ENCODE peak calls at places on chromosome 19, in four cellular contexts. U is heart left ventricle, G is right atrium auricular region, Y is astrocyte of the cerebellum. M is an unnamed sample.

GRCh38 chr19:6362351-6362801 is 1.0 kb downstream of the CLPP start:
- DNase-seq in U (no peak), G (no peak), Y (no peak), M (no peak)

GRCh38 chr19:10193666-10194499 is 870 bp downstream of the DNMT1 start:
- DNase-seq in U (peak), G (peak), Y (no peak), M (no peak)

GRCh38 chr19:16157601-16158000 is 14.1 kb downstream of the HSH2D start:
- DNase-seq in U (no peak), G (no peak), Y (no peak), M (no peak)

GRCh38 chr19:46859637-46860124 is 1.1 kb upstream of the ARHGAP35 start:
- DNase-seq in U (peak), G (no peak), Y (no peak), M (peak)

GRCh38 chr19:11848594-11849263 is at the start of gene ZNF439:
- DNase-seq in U (peak), G (peak), Y (peak), M (no peak)

GRCh38 chr19:10884273-10884672 is 12.9 kb downstream of the CARM1 start:
- DNase-seq in U (no peak), G (no peak), Y (no peak), M (peak)

GRCh38 chr19:37991841-37992248 is 84.8 kb downstream of the SIPA1L3 start:
- DNase-seq in U (no peak), G (no peak), Y (no peak), M (no peak)

GRCh38 chr19:46970815-46971214 is 48.8 kb upstream of the NPAS1 start:
- DNase-seq in U (peak), G (no peak), Y (no peak), M (no peak)

GRCh38 chr19:11483176-11484111 is 2.6 kb upstream of the ELAVL3 start:
- DNase-seq in U (no peak), G (no peak), Y (no peak), M (no peak)

GRCh38 chr19:58279925-58280316 is 1.2 kb downstream of the ZNF8 start:
- DNase-seq in U (no peak), G (no peak), Y (no peak), M (no peak)

GRCh38 chr19:5967994-5968430 is 9.9 kb downstream of the RANBP3 start:
- DNase-seq in U (no peak), G (no peak), Y (peak), M (peak)

GRCh38 chr19:41112728-41113290 is 1.4 kb upstream of the CYP2F1 start:
- DNase-seq in U (no peak), G (no peak), Y (no peak), M (no peak)

GRCh38 chr19:40759352-40759751 is 8.3 kb downstream of the SNRPA start:
- DNase-seq in U (no peak), G (no peak), Y (no peak), M (no peak)

GRCh38 chr19:19538077-19538764 is at the start of gene CILP2:
- DNase-seq in U (no peak), G (no peak), Y (no peak), M (no peak)

GRCh38 chr19:13005861-13006370 is 10.6 kb downstream of the NFIX start:
- DNase-seq in U (no peak), G (no peak), Y (no peak), M (no peak)

GRCh38 chr19:45130888-45131615 is 29.7 kb downstream of the NKPD1 start:
- DNase-seq in U (no peak), G (no peak), Y (no peak), M (no peak)

DNA sequence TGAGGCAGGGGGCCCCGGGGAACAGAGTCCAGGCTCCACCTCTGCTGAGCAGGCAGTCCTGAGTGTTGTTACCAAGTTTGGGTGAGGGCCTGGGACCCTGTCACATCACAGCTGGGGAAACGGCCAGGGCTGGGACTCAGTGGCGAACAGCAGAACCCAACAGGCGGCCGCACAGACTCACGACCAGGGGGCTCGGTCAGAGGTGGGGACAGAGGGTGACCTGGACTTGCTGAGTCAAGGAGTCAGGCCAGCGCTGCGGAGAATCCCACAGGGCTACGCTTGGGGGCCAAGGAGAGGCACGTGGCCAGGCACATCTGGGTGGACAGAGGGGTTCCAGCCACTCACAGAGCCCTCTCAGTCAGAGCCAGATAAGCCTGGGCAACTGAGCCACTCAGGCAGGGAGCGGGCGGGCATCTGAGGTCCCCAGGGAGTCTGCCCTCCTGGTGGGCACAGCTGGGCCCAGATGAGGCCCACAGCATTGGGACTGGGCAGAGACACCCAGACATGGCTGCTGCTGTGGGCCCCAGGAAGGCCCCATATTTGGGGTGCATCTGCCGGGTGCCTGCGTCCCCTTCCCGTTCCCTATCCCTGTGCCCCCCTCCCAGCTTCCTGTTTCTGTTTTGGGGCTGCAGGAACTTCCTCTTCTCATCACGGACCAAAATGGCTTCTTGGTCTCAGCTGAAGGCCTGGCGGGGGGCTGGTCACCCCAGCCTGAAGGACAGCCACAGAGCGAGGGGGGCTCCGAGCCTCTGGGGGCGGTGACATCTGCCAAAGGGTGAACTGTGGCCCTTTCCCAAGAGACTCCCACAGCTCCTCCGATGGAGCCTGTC is 34.0 kb downstream of the CEBPA start:
- DNase-seq in U (no peak), G (no peak), Y (no peak), M (no peak)
- H3K4me3 ChIP-seq in U (no peak), G (no peak), Y (no peak), M (no peak)

DNA sequence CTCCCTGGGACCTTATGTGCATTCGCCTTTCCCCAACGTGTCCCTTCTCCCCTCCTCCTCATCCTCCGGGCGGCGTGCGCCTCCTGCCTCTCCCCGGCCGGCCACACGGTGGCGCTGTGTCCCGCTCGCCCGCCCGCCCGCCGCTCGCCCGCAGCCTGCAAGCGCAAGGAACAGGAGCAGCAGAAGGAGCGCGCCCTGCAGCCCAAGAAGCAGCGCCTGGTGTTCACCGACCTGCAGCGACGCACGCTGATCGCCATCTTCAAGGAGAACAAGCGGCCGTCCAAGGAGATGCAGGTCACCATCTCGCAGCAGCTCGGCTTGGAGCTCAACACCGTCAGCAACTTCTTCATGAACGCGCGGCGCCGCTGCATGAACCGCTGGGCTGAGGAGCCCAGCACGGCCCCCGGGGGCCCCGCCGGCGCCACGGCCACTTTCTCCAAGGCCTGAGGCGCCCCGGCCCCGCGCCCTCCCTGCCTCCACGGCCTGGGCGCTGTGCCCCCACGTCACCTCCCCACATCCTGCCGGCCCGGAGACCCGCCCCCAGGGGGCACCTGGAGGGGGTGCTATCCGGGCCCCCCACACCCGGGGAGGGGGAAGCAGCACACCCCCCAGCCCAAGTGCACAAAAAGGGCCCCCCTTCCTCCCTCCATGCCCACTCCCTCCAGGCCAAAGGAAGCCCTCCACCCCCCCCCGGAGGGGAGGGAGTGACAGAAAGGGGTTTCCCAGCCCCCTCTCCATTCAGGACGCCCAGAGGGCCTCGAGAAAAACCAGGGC is 21.9 kb downstream of the ONECUT3 start:
- DNase-seq in U (no peak), G (no peak), Y (no peak), M (no peak)
- H3K4me3 ChIP-seq in U (no peak), G (no peak), Y (no peak), M (no peak)

GRCh38 chr19:52898101-52898500 is 666 bp upstream of the ZNF320 start:
- DNase-seq in U (peak), G (no peak), Y (no peak), M (no peak)
- H3K4me3 ChIP-seq in U (peak), G (peak), Y (peak), M (peak)

GRCh38 chr19:33778089-33778791 is 18.4 kb upstream of the KCTD15 start:
- DNase-seq in U (peak), G (peak), Y (no peak), M (no peak)
- H3K4me3 ChIP-seq in U (peak), G (peak), Y (no peak), M (no peak)